ENCODE peak calls at places on chromosomes 3 and 15, in four cellular contexts. K is progenitor cell of endocrine pancreas; R is activated CD4-positive, alpha-beta T cell treated with anti-CD3 and anti-CD28 coated beads, Interleukin-2, amount 50 U/mL, for 48 hours; Y is effector CD4-positive, alpha-beta T cell. I is an unnamed sample.

GRCh38 chr3:107661447-107662108 is 138.8 kb downstream of the BBX start:
- DNase-seq in K (no peak), R (no peak), Y (no peak), I (no peak)

GRCh38 chr3:72797773-72798543 is 50.3 kb downstream of the SHQ1 start:
- DNase-seq in K (no peak), R (no peak), Y (no peak), I (peak; percentile 86)

GRCh38 chr15:58178668-58179067 is 40.5 kb downstream of the AQP9 start:
- DNase-seq in K (no peak), R (no peak), Y (no peak), I (no peak)

GRCh38 chr15:40787344-40787841 is 17.6 kb downstream of the C15orf62 start:
- DNase-seq in K (no peak), R (peak; percentile 78), Y (peak; percentile 16), I (no peak)

GRCh38 chr3:29454326-29454725 is 173.5 kb downstream of the RBMS3 start:
- DNase-seq in K (no peak), R (no peak), Y (no peak), I (no peak)

GRCh38 chr15:40388941-40389823 is 6.7 kb downstream of the KNSTRN start:
- DNase-seq in K (no peak), R (no peak), Y (no peak), I (no peak)

GRCh38 chr15:74376825-74377581 is 9.6 kb upstream of the CYP11A1 start:
- DNase-seq in K (no peak), R (no peak), Y (no peak), I (no peak)

GRCh38 chr3:115713247-115713646 is 89.9 kb downstream of the GAP43 start:
- DNase-seq in K (no peak), R (no peak), Y (no peak), I (peak; percentile 71)

GRCh38 chr15:53791616-53792015 is 32.2 kb upstream of the WDR72 start:
- DNase-seq in K (no peak), R (no peak), Y (no peak), I (no peak)

GRCh38 chr3:184688251-184688851 is 23.5 kb downstream of the MAGEF1 start:
- DNase-seq in K (no peak), R (no peak), Y (no peak), I (no peak)

GRCh38 chr3:46881819-46882376 is 4.4 kb downstream of the PTH1R start:
- DNase-seq in K (no peak), R (peak; percentile 26), Y (no peak), I (no peak)

GRCh38 chr3:175743733-175744400 is 884.7 kb downstream of the NAALADL2 start:
- DNase-seq in K (no peak), R (no peak), Y (no peak), I (no peak)

GRCh38 chr3:129911261-129911861 is 17.9 kb upstream of the TMCC1 start:
- DNase-seq in K (no peak), R (no peak), Y (no peak), I (no peak)

GRCh38 chr15:63057454-63058335 is 15.1 kb downstream of the TPM1 start:
- DNase-seq in K (no peak), R (no peak), Y (no peak), I (no peak)

GRCh38 chr3:42055291-42055690 is 35.9 kb upstream of the TRAK1 start:
- DNase-seq in K (no peak), R (no peak), Y (no peak), I (no peak)

GRCh38 chr3:28267984-28268849 is 26.8 kb downstream of the CMC1 start:
- DNase-seq in K (no peak), R (no peak), Y (no peak), I (peak; percentile 13)

GRCh38 chr3:177977381-177978158 is 558.7 kb upstream of the KCNMB2 start:
- DNase-seq in K (no peak), R (no peak), Y (no peak), I (peak; percentile 17)

GRCh38 chr3:112327371-112327951 is 5.5 kb upstream of the CD200 start:
- DNase-seq in K (no peak), R (peak; percentile 23), Y (peak; percentile 32), I (peak; percentile 80)

GRCh38 chr15:29089731-29090616 is 179.6 kb downstream of the NSMCE3 start:
- DNase-seq in K (no peak), R (peak; percentile 30), Y (no peak), I (no peak)

GRCh38 chr3:193869221-193870201 is 266.4 kb upstream of the HES1 start:
- DNase-seq in K (peak; percentile 24), R (peak; percentile 32), Y (no peak), I (no peak)

GRCh38 chr3:156449712-156450574 is 105.0 kb downstream of the SSR3 start:
- DNase-seq in K (no peak), R (no peak), Y (no peak), I (peak; percentile 24)

GRCh38 chr3:69948246-69948862 is 51.2 kb upstream of the SAMMSON start:
- DNase-seq in K (no peak), R (no peak), Y (no peak), I (peak; percentile 28)

GRCh38 chr3:124526601-124527000 is 203.7 kb upstream of the UMPS start:
- DNase-seq in K (no peak), R (no peak), Y (no peak), I (no peak)

GRCh38 chr15:33742807-33743206 is 225.5 kb upstream of the CHRM5 start:
- DNase-seq in K (no peak), R (no peak), Y (no peak), I (peak; percentile 43)

GRCh38 chr15:43325039-43325438 is 5.3 kb downstream of the LCMT2 start:
- DNase-seq in K (no peak), R (no peak), Y (no peak), I (no peak)

GRCh38 chr3:183506674-183507290 is 48.7 kb downstream of the KLHL6 start:
- DNase-seq in K (no peak), R (no peak), Y (no peak), I (no peak)

GRCh38 chr15:74146277-74146800 is 16.0 kb downstream of the ISLR2 start:
- DNase-seq in K (no peak), R (no peak), Y (no peak), I (no peak)

GRCh38 chr3:48607519-48607918 is 1.9 kb downstream of the UQCRC1 start:
- DNase-seq in K (no peak), R (peak; percentile 54), Y (no peak), I (no peak)

GRCh38 chr3:50430950-50431435 is 71.7 kb upstream of the TMEM115 start:
- DNase-seq in K (no peak), R (no peak), Y (no peak), I (no peak)

GRCh38 chr3:87350367-87351199 is 74.2 kb upstream of the POU1F1 start:
- DNase-seq in K (no peak), R (no peak), Y (peak; percentile 4), I (peak; percentile 0)

GRCh38 chr15:73196113-73196512 is 143.8 kb downstream of the NEO1 start:
- DNase-seq in K (no peak), R (no peak), Y (no peak), I (peak; percentile 54)

GRCh38 chr3:48128779-48129178 is 59.4 kb downstream of the CDC25A start:
- DNase-seq in K (no peak), R (no peak), Y (no peak), I (no peak)

GRCh38 chr3:132317229-132317948 is at the start of gene ACP3:
- DNase-seq in K (no peak), R (no peak), Y (no peak), I (no peak)

GRCh38 chr3:111944377-111944776 is 34.4 kb upstream of the ABHD10 start:
- DNase-seq in K (no peak), R (no peak), Y (no peak), I (no peak)

GRCh38 chr3:13857702-13858380 is 22.0 kb downstream of the WNT7A start:
- DNase-seq in K (no peak), R (no peak), Y (no peak), I (no peak)

GRCh38 chr3:3893590-3893989 is 94.4 kb downstream of the LRRN1 start:
- DNase-seq in K (no peak), R (no peak), Y (no peak), I (no peak)